ENCODE peak calls at places on chromosomes 7 and 10, in six cellular contexts. N is stimulated activated CD4-positive, alpha-beta T cell treated with anti-CD3 and anti-CD28 coated beads, Interleukin-4, amount 100 ng/mL, for 48 hours; W is activated T-cell treated with anti-CD3 and anti-CD28 coated beads, Interleukin-2, amount 50 U/mL, for 72 hours; S is NCI-H2029; M is GM23338; F is iPS DF 19.7. R is an unnamed sample.

GRCh38 chr10:1650542-1651279 is 86.6 kb downstream of the ADARB2 start:
- DNase-seq in N (no peak), W (no peak), S (no peak), M (no peak), F (no peak), R (no peak)

GRCh38 chr10:3898821-3899220 is 113.8 kb upstream of the KLF6 start:
- DNase-seq in N (no peak), W (no peak), S (peak), M (no peak), F (no peak), R (no peak)

GRCh38 chr7:43658718-43659548 is 70.4 kb downstream of the COA1 start:
- DNase-seq in N (no peak), W (peak), S (no peak), M (no peak), F (no peak), R (no peak)

GRCh38 chr10:7417103-7417623 is 6.3 kb upstream of the SFMBT2 start:
- DNase-seq in N (no peak), W (no peak), S (no peak), M (peak), F (no peak), R (no peak)

GRCh38 chr7:154863766-154864530 is 139.0 kb downstream of the PAXIP1 start:
- DNase-seq in N (no peak), W (no peak), S (no peak), M (no peak), F (no peak), R (no peak)

GRCh38 chr7:88664630-88665233 is 94.8 kb upstream of the ZNF804B start:
- DNase-seq in N (no peak), W (no peak), S (no peak), M (peak), F (peak), R (peak)

GRCh38 chr7:84697506-84697905 is 489.4 kb downstream of the SEMA3D start:
- DNase-seq in N (no peak), W (no peak), S (no peak), M (no peak), F (no peak), R (no peak)

GRCh38 chr10:71621263-71621751 is 98.3 kb downstream of the C10orf105 start:
- DNase-seq in N (no peak), W (no peak), S (no peak), M (peak), F (no peak), R (no peak)

GRCh38 chr10:74728225-74728624 is 98.2 kb upstream of the KAT6B start:
- DNase-seq in N (no peak), W (no peak), S (no peak), M (no peak), F (no peak), R (no peak)

GRCh38 chr7:119086026-119086425 is 861.5 kb downstream of the ANKRD7 start:
- DNase-seq in N (no peak), W (no peak), S (no peak), M (no peak), F (no peak), R (no peak)

GRCh38 chr10:6669269-6669859 is 89.3 kb upstream of the PRKCQ start:
- DNase-seq in N (no peak), W (no peak), S (no peak), M (peak), F (no peak), R (no peak)